ENCODE peak calls at places on chromosome 10, in four cellular contexts. Y, H, Q and I are unnamed samples.

GRCh38 chr10:58609525-58610150 is 97.0 kb downstream of the BICC1 start:
- DNase-seq in H (no peak), Y (no peak), Q (no peak), I (no peak)

GRCh38 chr10:112783653-112784426 is 166.2 kb upstream of the TCF7L2 start:
- DNase-seq in H (no peak), Y (no peak), Q (no peak), I (no peak)

GRCh38 chr10:71836594-71836970 is 14.5 kb downstream of the PSAP start:
- DNase-seq in Y (no peak), Q (no peak), H (no peak), I (no peak)

GRCh38 chr10:57260175-57260574 is 899.1 kb upstream of the ZWINT start:
- DNase-seq in Q (no peak), H (no peak), Y (no peak), I (no peak)

GRCh38 chr10:2680802-2681201 is 386.5 kb upstream of the PFKP start:
- DNase-seq in Q (no peak), H (no peak), Y (no peak), I (no peak)

GRCh38 chr10:127945948-127946347 is 39.0 kb downstream of the PTPRE start:
- DNase-seq in Y (no peak), Q (peak), H (no peak), I (no peak)

GRCh38 chr10:30784896-30785605 is 155.5 kb upstream of the LYZL2 start:
- DNase-seq in H (peak), Y (peak), Q (peak), I (peak)

GRCh38 chr10:122149138-122149606 is 121.9 kb upstream of the BTBD16 start:
- DNase-seq in Y (no peak), Q (peak), H (no peak), I (no peak)

GRCh38 chr10:126387041-126387908 is 1.0 kb downstream of the ADAM12 start:
- DNase-seq in Q (peak), H (peak), Y (peak), I (peak)

GRCh38 chr10:120978589-120979252 is 127.6 kb downstream of the WDR11 start:
- DNase-seq in H (no peak), Y (no peak), Q (no peak), I (no peak)

GRCh38 chr10:79052311-79053080 is 16.3 kb upstream of the ZMIZ1 start:
- DNase-seq in Q (no peak), Y (peak), H (no peak), I (peak)
- TF ChIP-seq CTCF in Q (no peak), Y (peak), H (no peak), I (peak)

GRCh38 chr10:100945754-100946153 is 23.6 kb upstream of the SEMA4G start:
- DNase-seq in Q (no peak), Y (no peak), H (no peak), I (no peak)
- TF ChIP-seq CTCF in Q (no peak), Y (no peak), H (no peak), I (no peak)

DNA sequence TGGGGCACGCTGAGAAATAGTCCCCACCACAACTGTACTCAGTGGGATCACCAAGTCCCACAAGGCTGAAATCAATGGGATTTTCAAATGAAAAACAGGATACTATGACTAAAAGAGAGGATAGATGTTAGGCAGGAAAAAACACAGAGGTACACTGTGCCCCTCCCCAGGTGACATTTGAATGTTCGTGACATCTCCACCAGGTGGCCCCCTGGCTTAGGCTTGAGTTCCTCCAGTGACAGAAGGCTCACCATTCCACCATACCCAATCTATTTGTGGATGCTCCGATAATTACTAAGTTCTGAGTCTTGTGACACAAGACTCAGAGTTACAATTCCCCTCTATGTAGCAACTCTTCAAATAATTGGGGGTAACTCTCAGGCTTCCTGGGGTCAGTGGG is 77.5 kb upstream of the KCNMA1 start:
- DNase-seq in Y (no peak), H (no peak), Q (no peak), I (peak)
- TF ChIP-seq CTCF in Y (peak), H (no peak), Q (no peak), I (peak)

DNA sequence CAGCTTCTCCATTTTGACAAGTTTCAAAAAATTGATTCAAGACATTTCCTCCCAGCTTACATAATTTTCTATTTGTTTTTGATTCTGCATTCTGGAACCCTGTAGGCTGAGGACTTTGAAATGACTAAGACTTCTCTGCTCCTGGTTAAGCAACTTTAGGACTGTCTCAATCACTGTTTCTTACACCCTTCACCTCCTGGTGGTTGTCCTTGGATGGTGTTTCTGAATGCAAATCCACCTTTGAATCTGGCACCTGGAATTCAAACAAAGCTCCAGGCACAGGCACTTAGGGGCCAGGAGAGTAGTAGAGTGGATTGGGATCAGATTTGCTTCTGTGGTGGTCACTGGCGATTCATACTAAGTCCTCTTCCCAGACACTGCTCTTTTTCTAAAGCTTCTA is 595.5 kb downstream of the LRMDA start:
- DNase-seq in H (no peak), Y (no peak), Q (no peak), I (no peak)
- TF ChIP-seq CTCF in H (no peak), Y (peak), Q (no peak), I (no peak)

DNA sequence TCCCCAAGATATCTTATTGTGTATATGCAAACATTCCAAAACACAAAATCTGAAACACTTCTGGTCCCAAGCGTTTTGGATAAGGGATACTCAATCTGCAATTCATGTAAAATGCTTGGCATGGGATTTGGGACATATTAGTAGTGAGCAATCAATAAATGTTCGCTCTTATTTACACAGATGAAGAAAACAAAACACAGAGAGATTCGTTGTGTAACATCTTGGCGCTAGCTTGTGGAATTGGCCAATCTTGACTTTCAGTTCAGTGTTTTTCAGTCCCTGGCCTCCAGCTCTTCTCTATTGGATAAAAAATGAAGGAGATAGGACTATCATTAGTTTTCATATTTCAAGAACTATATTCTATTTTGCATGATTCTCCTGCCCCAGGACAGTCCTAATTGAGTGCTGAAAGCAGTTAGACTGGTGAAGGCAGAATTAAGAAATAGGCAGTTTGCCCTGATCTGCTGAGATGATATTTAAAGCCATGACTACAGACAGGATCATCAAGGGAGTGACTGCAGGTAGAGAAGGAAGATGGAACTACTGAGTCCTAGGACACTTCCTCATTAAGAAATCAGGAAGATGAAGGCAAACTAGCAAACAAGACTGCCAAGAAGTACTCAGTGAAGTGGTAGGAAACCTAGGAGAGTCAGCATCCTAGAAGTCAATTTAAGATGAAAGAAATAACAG is 1.8 kb downstream of the PNLIPRP3 start:
- DNase-seq in H (no peak), Q (no peak), Y (no peak), I (no peak)
- TF ChIP-seq CTCF in H (no peak), Q (no peak), Y (no peak), I (no peak)

GRCh38 chr10:97852277-97852676 is 2.6 kb downstream of the GOLGA7B start:
- DNase-seq in Y (no peak), H (no peak), Q (no peak), I (no peak)

GRCh38 chr10:97849491-97850402 is at the start of gene GOLGA7B:
- DNase-seq in Q (no peak), Y (peak), H (peak), I (peak)

GRCh38 chr10:97853006-97853405 is 3.4 kb downstream of the GOLGA7B start:
- DNase-seq in Q (no peak), Y (no peak), H (no peak), I (no peak)

GRCh38 chr10:97850446-97850845 is 803 bp downstream of the GOLGA7B start:
- DNase-seq in H (no peak), Y (no peak), Q (no peak), I (peak)

DNA sequence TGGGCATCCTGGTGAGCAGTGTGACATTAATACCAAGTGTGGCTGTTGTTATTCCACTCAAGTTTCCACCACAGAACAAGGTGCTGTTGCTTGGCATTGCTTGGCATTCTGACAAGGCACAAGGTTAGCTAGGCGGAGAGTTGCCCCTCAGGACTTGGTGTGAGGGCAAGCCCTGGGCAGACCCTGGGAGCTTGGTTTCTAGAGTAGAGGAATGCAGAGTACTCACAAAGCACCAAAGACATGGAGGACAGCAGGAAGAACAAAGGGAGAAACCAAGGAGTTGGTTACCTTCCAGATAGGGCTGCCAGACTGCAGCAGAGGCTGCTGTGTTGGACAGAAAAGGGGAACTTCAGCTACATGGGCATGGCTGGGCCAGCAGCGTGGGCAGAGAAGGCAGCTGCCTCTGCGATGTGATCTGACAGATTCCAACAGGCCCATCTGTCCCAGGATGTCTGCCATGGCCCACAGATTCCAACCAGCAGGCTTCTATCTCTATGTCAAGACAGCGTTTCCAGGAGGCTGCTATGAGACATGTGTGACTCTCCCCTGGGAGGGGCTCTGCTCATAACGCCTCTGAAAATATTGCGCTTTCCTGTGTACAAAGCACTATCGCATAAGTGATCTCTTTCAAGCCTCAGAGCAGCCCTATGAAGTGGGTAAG is 1.8 kb downstream of the GOLGA7B start:
- DNase-seq in H (no peak), Q (no peak), Y (no peak), I (peak)
- TF ChIP-seq CTCF in H (no peak), Q (no peak), Y (no peak), I (no peak)

GRCh38 chr10:5587151-5588079 is 62.7 kb downstream of the CALML3 start:
- DNase-seq in Y (no peak), H (no peak), Q (no peak), I (no peak)

GRCh38 chr10:5583525-5584175 is 58.9 kb downstream of the CALML3 start:
- DNase-seq in H (no peak), Y (no peak), Q (no peak), I (no peak)

GRCh38 chr10:5582736-5583135 is 58.0 kb downstream of the CALML3 start:
- DNase-seq in Y (no peak), Q (no peak), H (no peak), I (no peak)

GRCh38 chr10:5585517-5586222 is 60.9 kb downstream of the CALML3 start:
- DNase-seq in Q (no peak), H (no peak), Y (no peak), I (no peak)

DNA sequence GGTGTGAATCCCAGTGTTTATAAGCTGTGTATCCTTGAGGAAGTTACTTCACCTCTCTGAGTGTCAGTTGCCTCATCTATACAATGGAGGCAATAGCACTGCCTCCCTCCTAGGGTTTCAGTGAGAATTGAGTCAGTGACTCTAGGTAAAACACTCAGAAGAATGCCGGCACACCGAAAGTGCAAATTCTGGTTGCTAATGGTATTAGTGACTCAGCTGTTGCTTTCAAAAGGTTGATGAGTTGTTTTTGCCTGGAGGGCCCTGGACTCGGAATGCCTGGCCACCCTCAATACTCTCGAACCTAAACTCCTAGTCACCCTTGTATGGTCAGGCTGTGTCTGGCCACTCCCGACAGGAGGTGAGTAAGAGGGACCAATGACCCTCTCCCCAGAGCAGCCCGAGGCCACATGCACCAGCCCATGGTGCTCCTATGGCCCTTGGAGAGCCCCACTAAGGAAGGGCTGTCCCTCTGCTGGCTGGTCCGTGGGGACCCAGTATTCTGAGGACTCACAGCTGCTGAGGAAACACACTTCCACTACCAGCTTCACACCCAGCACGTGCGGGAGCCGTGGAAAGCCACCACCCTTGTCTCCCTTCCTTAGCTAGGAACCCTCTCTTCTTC is 60.2 kb downstream of the CALML3 start:
- DNase-seq in Q (no peak), Y (no peak), H (peak), I (no peak)
- TF ChIP-seq CTCF in Q (no peak), Y (no peak), H (no peak), I (no peak)